ENCODE peak calls at places on chromosomes 11 and 22, in four cellular contexts. R, M, U and W are unnamed samples.

GRCh38 chr11:30487200-30487898 is 98.8 kb downstream of the MPPED2 start:
- DNase-seq in U (no peak), M (no peak), R (no peak), W (no peak)

GRCh38 chr11:77547863-77548551 is 41.7 kb upstream of the AQP11 start:
- DNase-seq in U (peak; percentile 38), M (peak; percentile 56), R (peak; percentile 49), W (peak; percentile 46)

GRCh38 chr11:62108017-62108750 is 15.6 kb upstream of the INCENP start:
- DNase-seq in R (peak; percentile 49), M (peak; percentile 65), U (peak; percentile 11), W (no peak)

GRCh38 chr11:635945-636510 is 1.0 kb upstream of the DRD4 start:
- DNase-seq in U (no peak), M (no peak), R (no peak), W (peak; percentile 57)

GRCh38 chr22:21972293-21972779 is 10.3 kb downstream of the TOP3B start:
- DNase-seq in R (peak; percentile 98), U (no peak), M (peak; percentile 22), W (no peak)

GRCh38 chr11:45872513-45873356 is 12.7 kb upstream of the MAPK8IP1 start:
- DNase-seq in U (no peak), M (peak; percentile 29), R (peak; percentile 76), W (peak; percentile 86)

GRCh38 chr22:25746012-25746373 is 4.0 kb downstream of the MYO18B start:
- DNase-seq in R (no peak), M (no peak), U (no peak), W (no peak)

GRCh38 chr11:65418681-65419459 is 3.7 kb upstream of the NEAT1 start:
- DNase-seq in U (peak; percentile 91), R (peak; percentile 92), M (peak; percentile 99), W (peak; percentile 75)

GRCh38 chr11:34909955-34910354 is 6.2 kb downstream of the APIP start:
- DNase-seq in U (no peak), M (no peak), R (no peak), W (no peak)

GRCh38 chr11:65381721-65382035 is 768 bp downstream of the SLC25A45 start:
- DNase-seq in U (no peak), M (peak; percentile 94), R (no peak), W (no peak)

GRCh38 chr11:114279778-114280532 is 16.2 kb upstream of the NNMT start:
- DNase-seq in M (no peak), R (no peak), U (no peak), W (peak; percentile 23)

GRCh38 chr22:35900483-35901168 is 128.0 kb downstream of the RBFOX2 start:
- DNase-seq in M (no peak), R (no peak), U (no peak), W (no peak)

GRCh38 chr11:34623463-34623862 is 2.6 kb downstream of the EHF start:
- DNase-seq in R (no peak), U (no peak), M (no peak), W (no peak)

GRCh38 chr11:63362196-63362829 is 7.3 kb upstream of the SLC22A9 start:
- DNase-seq in R (no peak), M (peak; percentile 69), U (no peak), W (no peak)

GRCh38 chr22:24099661-24100060 is 81.6 kb upstream of the SUSD2 start:
- DNase-seq in M (no peak), R (no peak), U (no peak), W (no peak)

GRCh38 chr22:50086526-50086925 is 1.3 kb upstream of the MLC1 start:
- DNase-seq in R (no peak), U (no peak), M (no peak), W (no peak)

GRCh38 chr11:92227233-92227593 is 2.6 kb downstream of the FAT3 start:
- DNase-seq in U (no peak), R (no peak), M (no peak), W (no peak)

GRCh38 chr11:76685841-76686240 is 15.3 kb upstream of the LRRC32 start:
- DNase-seq in R (no peak), U (no peak), M (no peak), W (no peak)

GRCh38 chr11:110429614-110430266 is at the start of gene FDX1:
- DNase-seq in R (peak; percentile 91), U (peak; percentile 23), M (peak; percentile 71), W (peak; percentile 86)

GRCh38 chr22:16915711-16916110 is 90.5 kb upstream of the XKR3 start:
- DNase-seq in M (no peak), U (no peak), R (no peak), W (no peak)

GRCh38 chr11:28223994-28224393 is 115.8 kb downstream of the METTL15 start:
- DNase-seq in M (no peak), U (no peak), R (no peak), W (no peak)

GRCh38 chr11:133809525-133810178 is 35.7 kb downstream of the SPATA19 start:
- DNase-seq in U (no peak), R (no peak), M (no peak), W (no peak)

GRCh38 chr11:17786824-17787525 is 52.4 kb downstream of the KCNC1 start:
- DNase-seq in U (no peak), M (no peak), R (no peak), W (no peak)

GRCh38 chr11:17929171-17929570 is 83.7 kb downstream of the SERGEF start:
- DNase-seq in R (no peak), M (no peak), U (no peak), W (no peak)

GRCh38 chr11:96145163-96145585 is 197.8 kb downstream of the MAML2 start:
- DNase-seq in U (no peak), M (peak; percentile 91), R (no peak), W (no peak)

GRCh38 chr22:42439021-42439420 is 6.8 kb upstream of the NFAM1 start:
- DNase-seq in U (no peak), M (no peak), R (no peak), W (no peak)

GRCh38 chr22:28398355-28398754 is 281.3 kb downstream of the TTC28 start:
- DNase-seq in M (no peak), R (no peak), U (no peak), W (no peak)

GRCh38 chr11:119157088-119157487 is 8.2 kb downstream of the ABCG4 start:
- DNase-seq in M (peak; percentile 33), U (no peak), R (no peak), W (no peak)

GRCh38 chr11:75328426-75329277 is 22.8 kb downstream of the ARRB1 start:
- DNase-seq in M (peak; percentile 78), R (peak; percentile 58), U (peak; percentile 69), W (peak; percentile 65)

GRCh38 chr22:17724241-17724640 is 50.0 kb downstream of the BID start:
- DNase-seq in R (no peak), M (no peak), U (no peak), W (no peak)

GRCh38 chr22:44037519-44038370 is 13.6 kb downstream of the PARVB start:
- DNase-seq in R (no peak), U (no peak), M (no peak), W (no peak)

GRCh38 chr11:128757886-128758612 is 64.2 kb downstream of the FLI1 start:
- DNase-seq in M (no peak), U (peak; percentile 84), R (no peak), W (no peak)

DNA sequence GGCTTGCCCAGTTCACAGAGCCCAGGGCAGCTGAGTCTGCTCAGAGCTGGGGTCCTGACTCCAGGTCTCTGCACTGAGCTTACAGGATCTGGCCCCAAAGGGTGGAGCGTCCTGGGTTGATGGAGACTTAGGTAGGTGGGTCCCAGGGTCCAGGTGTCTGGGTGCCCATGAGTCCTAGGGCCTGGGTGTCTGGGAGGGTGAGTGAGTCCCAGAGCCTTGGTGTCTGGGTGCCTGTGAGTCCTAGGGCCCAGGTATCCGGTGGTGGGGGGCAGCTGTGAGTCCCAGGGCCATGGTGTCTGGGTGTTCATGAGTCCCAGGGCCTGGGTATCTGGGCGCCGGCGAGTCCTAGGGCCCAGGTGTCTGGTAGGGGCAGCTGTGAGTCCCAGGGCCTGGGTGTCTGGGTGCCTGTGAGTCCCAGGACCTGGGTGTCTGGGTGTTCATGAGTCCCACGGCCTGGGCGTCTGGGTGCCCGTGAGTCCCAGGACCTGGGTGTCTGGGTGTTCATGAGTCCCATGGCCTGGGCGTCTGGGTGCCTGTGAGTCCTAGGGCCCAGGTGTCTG is 1505.6 kb downstream of the BRD1 start:
- DNase-seq in U (no peak), M (no peak), R (no peak), W (no peak)
- TF ChIP-seq TAF1 in U (no peak), M (no peak), R (no peak), W (no peak)

GRCh38 chr11:22343411-22344032 is 5.3 kb downstream of the SLC17A6 start:
- DNase-seq in M (no peak), U (no peak), R (no peak), W (no peak)
- H2AFZ ChIP-seq in M (no peak overlapping the region), U (no peak overlapping the region), R (no peak overlapping the region), W (peak overlapping the region; percentile 72)

GRCh38 chr11:69680688-69681087 is 5.5 kb upstream of the LTO1 start:
- DNase-seq in U (no peak), M (no peak), R (no peak), W (no peak)
- TF ChIP-seq SRF in U (no peak), M (no peak), R (no peak), W (no peak)

GRCh38 chr11:101288392-101288791 is 158.8 kb upstream of the PGR start:
- DNase-seq in M (no peak), U (no peak), R (no peak), W (no peak)
- TF ChIP-seq TAF1 in M (no peak), U (no peak), R (no peak), W (no peak)

DNA sequence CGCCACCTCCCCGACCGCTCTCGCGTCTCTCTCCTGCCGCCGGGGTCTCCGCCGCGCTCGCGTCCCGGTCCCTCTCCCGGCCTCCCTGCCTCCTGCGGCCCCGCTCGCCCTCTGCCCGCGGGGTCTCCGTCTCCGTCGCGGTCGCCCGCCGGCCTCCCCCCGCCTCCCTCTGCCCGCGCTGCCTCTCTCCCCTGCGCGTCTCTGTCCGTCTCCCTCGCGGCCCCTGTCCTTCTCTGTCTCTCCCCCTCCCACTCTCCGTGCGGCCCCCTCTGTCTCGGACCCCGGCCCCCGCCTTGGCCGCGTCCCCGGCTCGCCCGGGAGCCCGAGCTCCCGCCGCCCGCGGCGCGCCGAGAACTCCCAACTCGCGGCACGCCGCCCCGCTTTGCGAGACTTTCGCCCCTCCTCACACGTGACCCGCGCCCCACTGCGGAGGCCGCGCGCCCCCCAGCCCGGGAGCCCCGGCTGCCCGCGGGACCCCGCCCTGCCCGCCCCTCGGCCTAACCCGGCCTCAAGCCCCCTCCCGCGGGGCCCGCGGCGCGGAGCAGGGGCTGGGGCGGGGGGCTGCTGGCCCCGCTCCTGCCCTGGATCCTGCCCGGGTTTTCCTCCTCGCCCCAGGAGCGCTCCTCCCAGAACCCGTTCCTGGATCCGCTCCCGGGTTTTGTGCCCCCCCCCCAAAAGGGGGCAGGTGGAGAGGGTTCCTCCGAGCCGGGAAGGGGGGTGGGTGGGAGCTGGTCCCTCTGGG is 702 bp upstream of the KCNJ4 start:
- DNase-seq in R (peak; percentile 80), M (no peak), U (no peak), W (no peak)
- H2AFZ ChIP-seq in R (peak overlapping the region; percentile 59), M (no peak overlapping the region), U (no peak overlapping the region), W (no peak overlapping the region)

DNA sequence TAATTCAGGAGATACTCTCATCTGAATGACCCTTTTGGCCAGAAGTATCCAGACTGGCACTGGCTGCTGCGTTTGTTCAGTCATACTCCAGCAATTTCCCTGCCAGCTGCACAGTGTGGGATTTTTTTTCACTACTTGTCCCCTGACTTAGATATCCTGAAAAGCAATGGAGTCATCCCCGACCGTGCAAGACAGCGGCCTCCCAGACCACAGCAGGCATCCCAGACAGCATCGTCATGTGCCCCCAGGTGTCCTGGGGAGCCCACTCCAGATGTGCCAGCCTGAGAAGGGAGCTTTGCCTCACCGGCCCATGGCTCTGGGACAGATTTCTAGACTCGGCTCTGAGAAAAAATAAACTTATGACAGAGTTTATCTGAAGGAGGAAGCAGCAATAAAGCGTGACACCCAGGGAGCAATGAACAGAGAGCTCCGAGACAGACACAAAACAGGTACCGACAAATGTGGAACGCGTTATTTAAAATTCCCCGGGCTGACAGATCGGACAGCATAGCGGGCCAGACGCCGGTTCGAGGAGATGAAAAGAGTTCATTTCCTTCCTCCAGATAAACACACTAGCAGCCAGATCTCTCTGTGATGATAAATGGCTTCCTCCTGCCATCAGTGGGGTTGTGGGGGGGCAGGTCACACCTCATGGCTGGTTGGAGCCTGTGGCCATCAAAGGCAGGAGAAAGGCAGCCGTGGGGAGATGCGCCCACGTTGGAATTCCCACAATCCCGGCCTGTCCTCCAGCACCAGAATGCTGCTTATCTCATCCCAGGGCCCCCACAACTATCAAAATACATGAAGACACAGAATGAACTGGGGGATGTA is 106.4 kb upstream of the FGF3 start:
- DNase-seq in R (no peak), U (no peak), M (no peak), W (no peak)
- TF ChIP-seq SRF in R (no peak), U (no peak), M (no peak), W (no peak)